ENCODE peak calls at places on chromosomes 7 and 10, in five cellular contexts. Q is mesothelial cell of epicardium; D is CD4-positive, alpha-beta T cell; S is uterus; O is cardiac muscle cell. F is an unnamed sample.
A peak's percentile ranks its signal among the peaks of the same experiment; 100 is the strongest.

GRCh38 chr10:113999520-113999919 is 44.1 kb upstream of the ADRB1 start:
- DNase-seq in Q (no peak), D (no peak), S (no peak), O (no peak), F (no peak)

GRCh38 chr10:128837478-128837877 is 629.6 kb upstream of the MGMT start:
- DNase-seq in Q (no peak), D (no peak), S (no peak), O (no peak), F (no peak)

GRCh38 chr7:23456093-23456492 is 14.2 kb downstream of the IGF2BP3 start:
- DNase-seq in Q (no peak), D (no peak), S (no peak), O (no peak), F (no peak)

GRCh38 chr7:126842451-126842850 is 410.3 kb downstream of the GRM8 start:
- DNase-seq in Q (no peak), D (no peak), S (no peak), O (no peak), F (no peak)

GRCh38 chr7:140539466-140539865 is 60.2 kb upstream of the MKRN1 start:
- DNase-seq in Q (no peak), D (no peak), S (no peak), O (no peak), F (no peak)

GRCh38 chr7:32062150-32062549 is 8.1 kb downstream of the PDE1C start:
- DNase-seq in Q (no peak), D (no peak), S (no peak), O (peak; percentile 29), F (peak; percentile 84)

GRCh38 chr7:27603813-27604212 is 58.9 kb downstream of the HIBADH start:
- DNase-seq in Q (no peak), D (no peak), S (no peak), O (no peak), F (no peak)

GRCh38 chr10:49379596-49380410 is 16.1 kb downstream of the DRGX start:
- DNase-seq in Q (no peak), D (no peak), S (no peak), O (no peak), F (no peak)

GRCh38 chr7:46108272-46108671 is 187.2 kb upstream of the IGFBP3 start:
- DNase-seq in Q (no peak), D (no peak), S (no peak), O (no peak), F (no peak)

GRCh38 chr10:117892681-117893220 is 154.0 kb downstream of the RAB11FIP2 start:
- DNase-seq in Q (no peak), D (no peak), S (no peak), O (no peak), F (no peak)

GRCh38 chr7:28078036-28078901 is 102.3 kb downstream of the JAZF1 start:
- DNase-seq in Q (no peak), D (peak; percentile 22), S (peak; percentile 54), O (peak; percentile 73), F (peak; percentile 42)

GRCh38 chr7:96311967-96312366 is 9.9 kb downstream of the SLC25A13 start:
- DNase-seq in Q (no peak), D (no peak), S (no peak), O (peak; percentile 67), F (no peak)

GRCh38 chr7:94810496-94810895 is 96.9 kb upstream of the PPP1R9A start:
- DNase-seq in Q (no peak), D (no peak), S (no peak), O (no peak), F (no peak)

GRCh38 chr7:152424348-152425108 is 11.3 kb downstream of the KMT2C start:
- DNase-seq in Q (no peak), D (no peak), S (no peak), O (no peak), F (no peak)

GRCh38 chr7:37284805-37285211 is 163.9 kb downstream of the ELMO1 start:
- DNase-seq in Q (no peak), D (peak; percentile 9), S (peak; percentile 20), O (peak; percentile 71), F (peak; percentile 73)

GRCh38 chr10:90885176-90885575 is 13.4 kb downstream of the RPP30 start:
- DNase-seq in Q (no peak), D (no peak), S (no peak), O (peak; percentile 70), F (no peak)

GRCh38 chr7:155986497-155987160 is 174.4 kb upstream of the SHH start:
- DNase-seq in Q (no peak), D (no peak), S (no peak), O (no peak), F (no peak)

GRCh38 chr7:44193011-44193802 is 4.0 kb upstream of the GCK start:
- DNase-seq in Q (no peak), D (no peak), S (no peak), O (no peak), F (no peak)

GRCh38 chr10:109427421-109427820 is 495.9 kb downstream of the XPNPEP1 start:
- DNase-seq in Q (no peak), D (no peak), S (no peak), O (no peak), F (no peak)

DNA sequence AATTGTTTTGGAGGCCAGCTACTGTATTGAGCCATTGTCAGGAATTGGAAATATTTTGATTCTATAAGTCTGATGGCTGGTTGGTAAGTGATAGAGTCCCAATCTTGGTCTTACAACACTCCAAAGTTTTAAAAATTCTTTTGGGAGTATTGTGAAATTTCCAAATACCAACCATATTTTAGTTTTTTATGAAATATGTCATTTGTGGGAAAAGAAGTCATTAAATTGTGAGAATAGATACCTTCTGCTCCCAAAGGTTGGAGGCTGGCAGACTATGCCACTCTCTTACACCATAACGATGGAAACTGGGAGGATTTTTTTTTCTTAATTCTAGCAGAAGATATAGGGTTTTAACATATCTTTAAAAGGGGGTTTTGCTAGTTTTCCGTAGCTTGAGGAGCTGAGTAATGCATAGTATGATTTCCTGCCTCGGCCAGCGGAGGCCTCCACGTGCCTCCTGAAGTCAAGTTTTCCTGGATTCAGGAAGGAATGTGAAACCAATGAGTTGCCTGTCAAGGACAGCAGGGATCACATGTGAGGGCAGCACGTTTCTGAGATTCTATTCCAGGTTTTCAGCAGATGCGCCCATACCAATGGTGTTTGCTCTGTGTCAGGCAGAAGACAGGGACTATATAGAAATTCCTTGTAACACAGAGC is 92.2 kb upstream of the LAMB4 start:
- DNase-seq in Q (no peak), D (no peak), S (no peak), O (peak; percentile 79), F (no peak)
- TF ChIP-seq CTCF in Q (no peak), D (no peak), S (no peak), O (peak; percentile 25), F (no peak)

GRCh38 chr7:142712617-142712957 is 36.7 kb upstream of the PRSS1 start:
- DNase-seq in Q (no peak), D (no peak), S (no peak), O (no peak), F (no peak)
- TF ChIP-seq CTCF in Q (no peak), D (peak; percentile 22), S (no peak), O (no peak), F (peak; percentile 8)

GRCh38 chr10:12852732-12853131 is 148.8 kb downstream of the CCDC3 start:
- DNase-seq in Q (no peak), D (no peak), S (no peak), O (no peak), F (no peak)
- TF ChIP-seq CTCF in Q (no peak), D (no peak), S (no peak), O (no peak), F (no peak)

GRCh38 chr7:108000875-108001758 is 1.8 kb downstream of the LAMB1 start:
- DNase-seq in Q (no peak), D (no peak), S (peak; percentile 51), O (peak; percentile 77), F (peak; percentile 67)
- TF ChIP-seq CTCF in Q (no peak), D (no peak), S (no peak), O (peak; percentile 30), F (no peak)

GRCh38 chr7:77247206-77247850 is 47.7 kb upstream of the FGL2 start:
- DNase-seq in Q (no peak), D (peak; percentile 87), S (peak; percentile 30), O (peak; percentile 84), F (peak; percentile 88)
- TF ChIP-seq CTCF in Q (peak; percentile 86), D (peak; percentile 85), S (peak; percentile 49), O (peak; percentile 77), F (peak; percentile 91)

GRCh38 chr7:99267530-99268360 is 4.9 kb upstream of the MYH16 start:
- DNase-seq in Q (no peak), D (no peak), S (no peak), O (peak; percentile 68), F (no peak)

GRCh38 chr7:99268361-99268908 is 4.2 kb upstream of the MYH16 start:
- DNase-seq in Q (no peak), D (no peak), S (no peak), O (no peak), F (peak; percentile 41)

GRCh38 chr7:99275496-99275895 is 2.9 kb downstream of the MYH16 start:
- DNase-seq in Q (no peak), D (no peak), S (no peak), O (no peak), F (no peak)

GRCh38 chr7:99272476-99273045 is at the start of gene MYH16:
- DNase-seq in Q (no peak), D (no peak), S (no peak), O (no peak), F (no peak)

GRCh38 chr7:99270702-99271101 is 1.9 kb upstream of the MYH16 start:
- DNase-seq in Q (no peak), D (no peak), S (no peak), O (no peak), F (no peak)
- TF ChIP-seq CTCF in Q (no peak), D (no peak), S (no peak), O (no peak), F (no peak)

GRCh38 chr7:40697653-40698052 is 562.8 kb downstream of the SUGCT start:
- DNase-seq in Q (no peak), D (no peak), S (no peak), O (no peak), F (no peak)
- TF ChIP-seq CTCF in Q (no peak), D (no peak), S (no peak), O (no peak), F (no peak)

GRCh38 chr10:37442882-37443281 is 317.5 kb downstream of the ANKRD30A start:
- DNase-seq in Q (no peak), D (no peak), S (no peak), O (no peak), F (no peak)

GRCh38 chr10:37448161-37448560 is 322.8 kb downstream of the ANKRD30A start:
- DNase-seq in Q (no peak), D (no peak), S (no peak), O (no peak), F (no peak)
- TF ChIP-seq CTCF in Q (no peak), D (no peak), S (no peak), O (no peak), F (no peak)